ENCODE peak calls at places on chromosome 12, in four cellular contexts. F, J, A and Y are unnamed samples.

GRCh38 chr12:4271433-4272013 is 2.0 kb upstream of the CCND2 start:
- DNase-seq in F (peak; percentile 19), J (no peak), A (peak; percentile 51), Y (no peak)

GRCh38 chr12:53481957-53482586 is 17.2 kb downstream of the MAP3K12 start:
- DNase-seq in F (peak; percentile 37), J (peak; percentile 49), A (no peak), Y (no peak)

GRCh38 chr12:131142891-131143637 is 189.4 kb downstream of the ADGRD1 start:
- DNase-seq in F (no peak), J (no peak), A (no peak), Y (no peak)

GRCh38 chr12:89427508-89428156 is 75.3 kb upstream of the DUSP6 start:
- DNase-seq in F (no peak), J (no peak), A (peak; percentile 7), Y (no peak)

GRCh38 chr12:54587315-54587821 is 1.1 kb downstream of the PPP1R1A start:
- DNase-seq in F (no peak), J (peak; percentile 61), A (no peak), Y (no peak)

GRCh38 chr12:106753526-106753925 is 21.0 kb upstream of the RIC8B start:
- DNase-seq in F (no peak), J (no peak), A (peak; percentile 67), Y (no peak)

GRCh38 chr12:92041742-92042141 is 103.9 kb downstream of the BTG1 start:
- DNase-seq in F (no peak), J (no peak), A (no peak), Y (no peak)

GRCh38 chr12:65699251-65699650 is 125.0 kb upstream of the HMGA2 start:
- DNase-seq in F (no peak), J (no peak), A (no peak), Y (no peak)

GRCh38 chr12:56995930-56996496 is 10.3 kb downstream of the ZBTB39 start:
- DNase-seq in F (no peak), J (no peak), A (no peak), Y (no peak)

GRCh38 chr12:80064269-80064668 is 35.1 kb upstream of the OTOGL start:
- DNase-seq in F (no peak), J (no peak), A (no peak), Y (no peak)

GRCh38 chr12:69196302-69197288 is 42.8 kb upstream of the CPSF6 start:
- DNase-seq in F (peak; percentile 12), J (peak; percentile 10), A (no peak), Y (no peak)

GRCh38 chr12:53564276-53564675 is 57.0 kb upstream of the NPFF start:
- DNase-seq in F (no peak), J (no peak), A (no peak), Y (no peak)

GRCh38 chr12:111312708-111313107 is 56.2 kb downstream of the PHETA1 start:
- DNase-seq in F (no peak), J (no peak), A (no peak), Y (no peak)

GRCh38 chr12:39365364-39366001 is 77.4 kb downstream of the KIF21A start:
- DNase-seq in F (no peak), J (no peak), A (no peak), Y (no peak)

GRCh38 chr12:19196959-19197630 is 67.6 kb downstream of the PLEKHA5 start:
- DNase-seq in F (no peak), J (no peak), A (no peak), Y (no peak)

GRCh38 chr12:2691001-2691339 is 103.8 kb upstream of the FKBP4 start:
- DNase-seq in F (no peak), J (no peak), A (no peak), Y (no peak)

GRCh38 chr12:27105746-27106536 is 23.6 kb upstream of the C12orf71 start:
- DNase-seq in F (no peak), J (peak; percentile 51), A (no peak), Y (no peak)

GRCh38 chr12:58309806-58310205 is 368.4 kb downstream of the ATP23 start:
- DNase-seq in F (no peak), J (no peak), A (no peak), Y (no peak)

GRCh38 chr12:27840229-27840999 is 60.4 kb upstream of the MANSC4 start:
- DNase-seq in F (no peak), J (no peak), A (no peak), Y (no peak)

GRCh38 chr12:1576410-1577240 is 17.8 kb downstream of the FBXL14 start:
- DNase-seq in F (peak; percentile 56), J (no peak), A (no peak), Y (no peak)
- H3K27ac ChIP-seq in F (peak overlapping the region; percentile 68), J (no peak overlapping the region), A (no peak overlapping the region), Y (no peak overlapping the region)

DNA sequence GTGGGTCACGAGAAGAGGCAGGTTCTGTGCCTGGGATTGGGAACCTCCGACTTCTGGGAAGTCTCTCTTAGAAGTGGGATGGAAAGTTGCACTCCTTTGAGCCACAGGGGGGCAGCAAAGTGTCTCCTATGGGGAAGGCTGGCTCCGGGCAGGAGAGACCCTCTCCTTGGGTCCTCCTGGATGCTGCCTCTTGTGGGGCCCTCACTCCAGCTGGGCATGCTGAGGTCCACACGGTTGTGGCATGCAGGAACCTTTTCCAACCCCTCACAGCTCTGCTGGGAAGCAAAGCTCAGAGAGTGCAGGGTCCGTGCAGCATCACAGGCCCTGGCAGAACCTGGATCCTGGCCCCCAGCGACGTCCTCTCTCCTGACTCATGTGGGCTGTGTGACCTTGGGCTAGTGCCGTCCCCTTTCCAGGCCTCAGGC is 17.4 kb downstream of the SDSL start:
- DNase-seq in F (peak; percentile 68), J (peak; percentile 40), A (no peak), Y (peak; percentile 89)
- TF ChIP-seq CTCF in F (peak; percentile 85), J (peak; percentile 86), A (peak; percentile 70), Y (peak; percentile 91)

GRCh38 chr12:101599311-101599710 is 4.5 kb downstream of the MYBPC1 start:
- DNase-seq in F (no peak), J (peak; percentile 87), A (no peak), Y (no peak)

GRCh38 chr12:101596172-101596571 is 1.4 kb downstream of the MYBPC1 start:
- DNase-seq in F (no peak), J (no peak), A (no peak), Y (no peak)

GRCh38 chr12:101597164-101597563 is 2.4 kb downstream of the MYBPC1 start:
- DNase-seq in F (no peak), J (no peak), A (no peak), Y (no peak)

GRCh38 chr12:101598483-101598882 is 3.7 kb downstream of the MYBPC1 start:
- DNase-seq in F (no peak), J (no peak), A (no peak), Y (no peak)

GRCh38 chr12:101599771-101600486 is 5.2 kb downstream of the MYBPC1 start:
- DNase-seq in F (no peak), J (peak; percentile 90), A (no peak), Y (no peak)
- TF ChIP-seq HDAC6 in F (no peak), J (no peak), A (no peak), Y (no peak)

DNA sequence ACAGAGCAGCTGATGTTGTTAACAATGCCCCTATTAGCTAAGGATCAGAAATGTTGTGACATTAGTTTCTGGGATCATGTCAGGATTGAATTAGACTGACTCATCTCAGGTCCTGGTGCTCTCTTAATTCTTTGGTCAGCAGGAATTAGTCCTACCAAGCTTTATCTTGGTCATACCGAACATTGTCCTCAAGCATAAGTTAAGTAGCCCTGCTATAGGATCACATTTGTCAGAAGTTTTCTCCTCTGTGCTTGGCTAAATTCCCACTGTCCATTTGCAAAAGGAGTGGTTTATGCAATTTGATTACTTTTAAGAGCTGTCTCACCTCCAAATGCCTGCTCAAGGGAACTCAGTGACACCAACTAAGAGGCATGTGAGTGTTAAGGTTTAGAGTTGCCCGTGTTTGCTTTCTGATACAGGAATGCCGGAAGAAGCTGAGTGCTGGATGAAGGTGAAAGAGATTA is 48.4 kb upstream of the IFNG-AS1 start:
- DNase-seq in F (no peak), J (peak; percentile 9), A (no peak), Y (no peak)
- H3K27ac ChIP-seq in F (no peak overlapping the region), J (no peak overlapping the region), A (no peak overlapping the region), Y (no peak overlapping the region)

GRCh38 chr12:88228720-88229119 is 86.6 kb downstream of the TMTC3 start:
- DNase-seq in F (no peak), J (no peak), A (no peak), Y (no peak)
- TF ChIP-seq CTCF in F (peak; percentile 30), J (peak; percentile 11), A (no peak), Y (no peak)

DNA sequence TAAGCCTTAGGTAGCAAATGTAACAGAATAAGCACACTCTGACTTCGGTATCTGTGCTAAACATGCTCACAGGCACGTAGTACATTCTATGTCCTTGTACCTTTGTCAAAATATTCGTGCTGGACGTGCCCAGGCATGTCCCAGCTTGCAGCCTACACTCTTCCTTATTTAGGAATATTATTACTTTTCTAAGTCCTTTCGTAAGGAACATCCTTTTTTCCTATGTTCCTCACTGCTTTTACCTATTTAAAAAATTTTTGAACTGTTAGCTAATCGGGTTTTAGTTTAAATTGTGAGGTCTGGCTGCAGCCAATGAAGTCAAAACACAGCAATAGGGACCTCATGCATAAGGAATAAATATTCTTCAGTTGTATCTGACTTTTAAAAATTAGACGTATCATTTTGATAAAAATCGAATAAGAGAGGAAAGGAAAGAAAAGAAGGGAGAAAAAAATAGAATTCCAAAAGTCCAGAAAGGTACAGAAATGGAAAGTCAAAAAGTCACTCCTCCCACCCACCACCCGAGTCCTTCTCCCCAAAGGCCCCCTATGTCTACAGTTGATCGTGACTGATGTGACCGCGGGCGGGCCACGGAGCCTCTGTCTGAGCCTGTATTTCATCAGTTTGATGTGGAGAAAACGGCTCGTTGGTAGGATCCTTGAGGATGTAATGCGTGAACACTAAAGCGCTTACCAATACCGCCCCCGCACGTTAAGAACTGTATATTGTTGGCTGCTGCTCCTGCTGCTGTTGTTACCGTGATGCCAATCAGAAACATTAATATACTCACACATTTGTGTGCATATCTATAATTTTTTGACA is 24.4 kb upstream of the UBC start:
- DNase-seq in F (peak; percentile 36), J (peak; percentile 78), A (peak; percentile 55), Y (no peak)
- TF ChIP-seq HDAC6 in F (no peak), J (no peak), A (no peak), Y (no peak)

DNA sequence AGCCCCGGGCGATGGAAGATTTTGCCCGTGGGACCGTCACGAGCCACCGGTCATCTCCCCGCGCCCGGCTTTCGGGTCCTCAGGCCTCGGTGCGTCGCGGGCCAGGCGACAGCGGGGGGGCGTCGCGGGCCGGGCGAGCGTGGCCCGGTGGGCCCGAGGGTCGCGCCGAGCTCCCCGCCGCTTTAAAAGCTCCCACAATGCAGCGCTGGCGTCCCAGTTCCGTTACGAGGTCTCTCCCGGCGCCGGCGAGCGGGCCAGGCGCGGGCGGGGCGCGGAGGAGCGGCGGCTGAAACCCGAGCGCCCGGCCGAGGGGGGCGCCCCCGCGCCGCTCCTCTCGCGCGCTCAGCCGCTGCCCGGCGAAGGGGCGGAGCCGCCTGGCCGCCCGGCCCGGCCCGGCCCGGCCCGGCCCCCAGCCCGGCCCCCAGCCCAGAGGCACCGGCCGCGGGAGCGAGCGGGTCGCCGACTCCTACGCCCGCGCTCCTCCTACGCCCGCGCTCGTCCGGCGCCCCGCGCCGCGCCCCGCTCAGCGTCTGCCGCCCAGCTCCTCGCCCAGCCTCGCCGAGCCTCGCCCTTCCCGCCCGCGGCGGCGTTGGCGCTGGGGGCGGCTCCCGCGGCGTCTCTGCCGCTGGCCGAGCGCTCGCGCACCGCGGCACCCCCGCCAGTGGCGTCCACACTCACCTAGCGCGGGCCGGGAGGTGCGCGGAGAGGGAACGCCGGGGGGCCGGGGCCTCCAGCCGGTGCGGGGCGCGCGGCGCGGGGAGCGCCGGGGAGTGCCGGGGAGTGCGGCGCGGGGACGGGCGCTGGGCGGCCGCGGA is at the start of gene RASSF8:
- DNase-seq in F (peak; percentile 78), J (peak; percentile 23), A (no peak), Y (peak; percentile 79)
- H3K27ac ChIP-seq in F (no peak within 1 kb of the TSS), J (no peak within 1 kb of the TSS), A (no peak within 1 kb of the TSS), Y (no peak within 1 kb of the TSS)